ENCODE peak calls at places on chromosomes 4 and X, in ten cellular contexts. K is thyroid gland, J is H54, Q is testis, F is heart left ventricle, T is transverse colon, Y is GM12891, H is stomach, O is uterus, G is lower leg skin. P is an unnamed sample.
A peak's percentile ranks its signal among the peaks of the same experiment; 100 is the strongest.

GRCh38 chrX:105564536-105564935 is 257.8 kb upstream of the NRK start:
- DNase-seq in K (no peak), J (no peak), Q (no peak), F (no peak), T (no peak), Y (no peak), H (no peak), O (no peak), G (no peak), P (no peak)

GRCh38 chr4:16261313-16261878 is 35.1 kb upstream of the TAPT1 start:
- DNase-seq in K (no peak), J (no peak), Q (no peak), F (no peak), T (no peak), Y (no peak), H (no peak), O (no peak), G (no peak), P (no peak)

GRCh38 chr4:17468638-17469221 is 43.2 kb downstream of the QDPR start:
- DNase-seq in K (peak; percentile 24), J (no peak), Q (peak; percentile 31), F (no peak), T (no peak), Y (no peak), H (no peak), O (peak; percentile 47), G (no peak), P (no peak)

GRCh38 chr4:140223056-140223810 is 69.2 kb upstream of the MAML3 start:
- DNase-seq in K (no peak), J (no peak), Q (no peak), F (no peak), T (no peak), Y (no peak), H (no peak), O (no peak), G (no peak), P (no peak)

GRCh38 chr4:8002525-8003309 is 63.1 kb upstream of the AFAP1 start:
- DNase-seq in K (no peak), J (no peak), Q (no peak), F (no peak), T (no peak), Y (no peak), H (no peak), O (no peak), G (no peak), P (no peak)

GRCh38 chr4:118872181-118872580 is 16.5 kb upstream of the SYNPO2 start:
- DNase-seq in K (no peak), J (no peak), Q (no peak), F (no peak), T (no peak), Y (no peak), H (no peak), O (no peak), G (no peak), P (no peak)

GRCh38 chr4:155441475-155441874 is 64.7 kb upstream of the MAP9 start:
- DNase-seq in K (no peak), J (no peak), Q (no peak), F (no peak), T (no peak), Y (no peak), H (no peak), O (no peak), G (no peak), P (no peak)

GRCh38 chr4:168076989-168077725 is 15.2 kb upstream of the ANXA10 start:
- DNase-seq in K (peak; percentile 28), J (peak; percentile 2), Q (peak; percentile 84), F (peak; percentile 27), T (peak; percentile 32), Y (peak; percentile 8), H (peak; percentile 75), O (peak; percentile 13), G (peak; percentile 19), P (peak; percentile 74)

GRCh38 chrX:84188320-84188834 is 378 bp upstream of the RPS6KA6 start:
- DNase-seq in K (peak; percentile 77), J (no peak), Q (peak; percentile 80), F (peak; percentile 27), T (peak; percentile 55), Y (peak; percentile 0), H (peak; percentile 51), O (peak; percentile 46), G (no peak), P (peak; percentile 47)

GRCh38 chr4:4374388-4375098 is 12.4 kb upstream of the NSG1 start:
- DNase-seq in K (no peak), J (no peak), Q (no peak), F (no peak), T (no peak), Y (no peak), H (no peak), O (no peak), G (no peak), P (no peak)

GRCh38 chr4:180587379-180587778 is 1655.8 kb upstream of the TENM3 start:
- DNase-seq in K (no peak), J (no peak), Q (no peak), F (no peak), T (no peak), Y (no peak), H (no peak), O (no peak), G (no peak), P (no peak)

GRCh38 chrX:18898091-18898490 is 85.8 kb downstream of the PHKA2 start:
- DNase-seq in K (no peak), J (no peak), Q (no peak), F (no peak), T (no peak), Y (no peak), H (no peak), O (no peak), G (no peak), P (no peak)

GRCh38 chrX:136195247-136195646 is 47.9 kb downstream of the FHL1 start:
- DNase-seq in K (no peak), J (no peak), Q (no peak), F (no peak), T (no peak), Y (no peak), H (no peak), O (no peak), G (no peak), P (no peak)

GRCh38 chr4:80036949-80037348 is 36.1 kb downstream of the ANTXR2 start:
- DNase-seq in K (no peak), J (no peak), Q (peak; percentile 25), F (no peak), T (no peak), Y (no peak), H (no peak), O (peak; percentile 40), G (no peak), P (no peak)

DNA sequence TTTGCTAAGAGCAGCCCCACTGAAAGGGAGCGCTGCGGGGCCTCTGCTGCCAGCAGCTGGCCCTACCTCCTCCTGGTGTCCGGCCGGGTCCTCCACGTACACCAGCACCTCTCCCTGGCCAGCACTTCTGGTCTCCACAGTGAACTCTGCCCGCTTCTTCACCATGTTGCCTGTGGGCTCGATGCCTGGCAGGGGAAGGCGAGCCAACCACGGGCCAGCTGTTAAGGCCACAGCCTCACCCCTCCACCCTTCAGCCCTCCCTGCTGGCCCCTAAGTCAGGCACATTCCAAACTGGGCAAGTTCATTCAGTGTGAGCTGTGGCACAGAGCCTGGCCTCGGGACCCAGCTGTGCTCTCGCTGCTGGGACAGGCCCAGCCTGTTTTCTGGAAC is 7.8 kb downstream of the FLNA start:
- DNase-seq in K (no peak), J (no peak), Q (no peak), F (peak; percentile 71), T (no peak), Y (no peak), H (no peak), O (no peak), G (no peak), P (no peak)
- TF ChIP-seq POLR2A in K (no peak), J (no peak), Q (no peak), F (no peak), T (no peak), Y (no peak), H (no peak), O (no peak), G (no peak), P (no peak)

DNA sequence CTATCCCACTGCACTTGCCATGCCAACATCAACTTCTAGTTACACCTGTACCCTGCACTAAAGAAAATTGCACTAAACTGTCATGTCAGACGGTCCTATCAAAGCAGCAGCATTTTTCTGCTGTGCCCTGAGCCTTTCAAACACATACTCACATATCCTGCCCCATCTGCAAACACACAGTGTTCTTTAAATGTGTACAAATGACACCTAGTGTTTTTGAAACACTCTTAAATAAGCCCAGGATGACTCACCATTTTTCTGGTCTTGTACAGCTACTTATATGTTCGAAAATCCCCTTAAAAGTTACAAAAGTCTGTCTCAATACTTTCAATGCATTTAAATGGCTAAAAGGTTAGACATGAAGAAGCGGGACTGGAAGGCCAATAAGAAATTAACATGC is 346.7 kb upstream of the PPARGC1A start:
- DNase-seq in K (no peak), J (no peak), Q (no peak), F (no peak), T (no peak), Y (no peak), H (no peak), O (no peak), G (no peak), P (no peak)
- TF ChIP-seq POLR2A in K (no peak), J (no peak), Q (no peak), F (no peak), T (no peak), Y (no peak), H (no peak), O (no peak), G (no peak), P (no peak)

DNA sequence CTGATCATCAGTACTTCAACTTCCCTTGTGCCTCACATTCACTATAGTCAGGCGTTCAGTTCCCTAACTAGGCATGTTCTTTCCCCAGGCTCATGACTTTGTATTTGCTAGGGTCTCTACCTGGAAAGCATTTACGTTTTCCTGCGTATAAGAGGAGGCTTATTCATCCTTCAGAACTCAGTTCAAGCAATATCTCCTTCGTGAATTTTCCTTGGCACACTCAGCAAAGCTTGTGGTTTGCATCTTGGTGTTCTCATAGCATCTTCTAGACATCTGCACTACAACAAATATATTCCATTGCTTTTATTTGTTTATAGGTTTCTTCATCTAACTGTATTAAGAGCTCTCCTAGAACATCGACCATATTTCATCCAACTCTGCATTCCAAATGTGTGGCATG is 2.6 kb downstream of the CXCL6 start:
- DNase-seq in K (no peak), J (no peak), Q (no peak), F (no peak), T (no peak), Y (no peak), H (no peak), O (no peak), G (no peak), P (no peak)
- TF ChIP-seq POLR2A in K (no peak), J (no peak), Q (no peak), F (no peak), T (no peak), Y (no peak), H (no peak), O (no peak), G (no peak), P (no peak)

DNA sequence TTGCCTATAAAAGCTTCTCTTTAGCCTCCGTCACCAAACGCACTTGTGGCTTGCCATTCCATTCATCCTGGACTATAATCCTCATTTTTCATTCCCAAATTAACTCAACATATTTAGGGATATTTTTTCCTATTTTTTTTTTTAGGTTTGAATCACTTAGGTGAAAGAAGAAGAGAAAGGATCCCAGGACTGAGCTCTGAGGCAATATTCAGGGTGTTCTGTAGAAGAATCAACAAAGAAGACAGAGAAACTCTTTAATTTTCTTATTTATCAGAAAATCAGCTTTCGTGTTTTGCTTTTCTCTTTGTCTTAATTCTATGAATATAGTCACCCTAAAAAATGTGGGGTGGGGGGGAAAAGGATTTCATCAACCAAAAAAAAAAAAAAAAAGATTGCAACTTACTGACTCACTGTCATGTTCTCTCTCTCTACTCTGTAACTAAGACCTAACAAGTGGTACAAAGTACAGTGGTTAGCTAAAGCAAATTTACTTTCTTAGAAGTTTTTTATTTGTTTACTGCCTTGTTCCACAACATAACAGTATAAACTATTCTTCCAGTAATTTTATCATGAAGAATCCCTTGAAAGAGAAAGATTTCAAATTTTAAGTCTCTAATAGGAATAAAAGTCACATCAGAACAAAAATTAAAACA is 272.0 kb downstream of the DHX15 start:
- DNase-seq in K (no peak), J (no peak), Q (no peak), F (no peak), T (no peak), Y (no peak), H (no peak), O (no peak), G (no peak), P (no peak)
- TF ChIP-seq POLR2A in K (no peak), J (no peak), Q (no peak), F (no peak), T (no peak), Y (no peak), H (no peak), O (no peak), G (no peak), P (no peak)